ENCODE peak calls at places on chromosomes 4 and X, in seven cellular contexts. E is NCI-H1105; G is heart left ventricle; K is GM03348; O is nucleus accumbens; U is stimulated activated CD8-positive, alpha-beta memory T cell treated with anti-CD3 and anti-CD28 coated beads, Interleukin-7, amount 100 ng/mL, for 48 hours; X is activated effector memory CD4-positive, alpha-beta T cell treated with Interleukin-2 at 50 U/mL for 16 hours. I is an unnamed sample.

GRCh38 chrX:56281789-56282188 is 49.6 kb downstream of the KLF8 start:
- DNase-seq in U (no peak), K (peak), G (no peak), O (no peak), X (no peak), E (peak), I (peak)

GRCh38 chrX:3584415-3584996 is 128.9 kb downstream of the PRKX start:
- DNase-seq in U (no peak), G (no peak), X (no peak), O (no peak), E (no peak), K (no peak), I (no peak)

GRCh38 chr4:72424006-72424405 is 145.0 kb downstream of the ADAMTS3 start:
- DNase-seq in E (no peak), K (no peak), G (no peak), X (no peak), O (no peak), U (no peak), I (no peak)

GRCh38 chr4:42632653-42633382 is 24.1 kb downstream of the ATP8A1 start:
- DNase-seq in E (no peak), G (no peak), U (no peak), X (no peak), O (no peak), K (no peak), I (no peak)

GRCh38 chrX:145821291-145821897 is 3.8 kb downstream of the SLITRK2 start:
- DNase-seq in O (peak), X (no peak), E (peak), K (no peak), U (no peak), G (no peak), I (no peak)

GRCh38 chr4:96228463-96228862 is 388.6 kb downstream of the PDHA2 start:
- DNase-seq in X (no peak), U (no peak), K (no peak), E (no peak), O (no peak), G (no peak), I (no peak)

GRCh38 chrX:49166914-49167739 is 4.6 kb downstream of the MAGIX start:
- DNase-seq in G (peak), X (peak), O (peak), K (no peak), U (peak), E (no peak), I (peak)

GRCh38 chr4:111434581-111434980 is 710.7 kb upstream of the FAM241A start:
- DNase-seq in X (no peak), K (peak), O (no peak), E (no peak), G (no peak), U (no peak), I (peak)

GRCh38 chr4:138775890-138776289 is 239.7 kb upstream of the NOCT start:
- DNase-seq in E (no peak), K (no peak), G (no peak), O (no peak), U (no peak), X (no peak), I (no peak)

GRCh38 chrX:65706041-65706828 is 38.8 kb downstream of the MSN start:
- DNase-seq in E (no peak), K (peak), O (no peak), U (peak), G (peak), X (no peak), I (no peak)

GRCh38 chr4:101019941-101020401 is 327.4 kb downstream of the PPP3CA start:
- DNase-seq in O (no peak), K (no peak), X (peak), E (no peak), G (no peak), U (no peak), I (no peak)

I was measured in stromal cell of bone marrow.